ENCODE peak calls at places on chromosomes 3 and 15, in nine cellular contexts. S is fibroblast of lung; U is IMR-90; V is left ventricle myocardium inferior; G is GM06990; X is ovary; B is astrocyte of the spinal cord; N is CD8-positive, alpha-beta T cell; W is heart left ventricle. K is an unnamed sample.

GRCh38 chr3:151282921-151283320 is 4.6 kb upstream of the P2RY14 start:
- DNase-seq in G (no peak), U (peak; percentile 83), B (peak; percentile 67), S (peak; percentile 76), N (no peak), W (no peak), V (no peak), X (no peak), K (no peak)

GRCh38 chr15:62495670-62496328 is 330.7 kb upstream of the C2CD4B start:
- DNase-seq in G (no peak), N (no peak), S (peak; percentile 83), W (no peak), V (peak; percentile 36), X (peak; percentile 46), U (peak; percentile 94), B (peak; percentile 86), K (peak; percentile 89)

GRCh38 chr15:88981244-88982215 is 68.4 kb upstream of the MFGE8 start:
- DNase-seq in G (peak; percentile 20), V (no peak), N (no peak), B (peak; percentile 37), X (no peak), W (no peak), S (no peak), U (no peak), K (peak; percentile 33)

GRCh38 chr15:61228025-61228901 is 839 bp downstream of the RORA start:
- DNase-seq in W (peak; percentile 60), X (peak; percentile 47), N (no peak), B (peak; percentile 24), U (peak; percentile 33), V (peak; percentile 17), S (peak; percentile 45), G (no peak), K (no peak)

GRCh38 chr15:89553632-89554031 is 21.6 kb upstream of the TICRR start:
- DNase-seq in B (no peak), S (no peak), U (no peak), X (no peak), G (no peak), N (no peak), W (no peak), V (no peak), K (no peak)

GRCh38 chr3:73805435-73805834 is 180.7 kb upstream of the PDZRN3 start:
- DNase-seq in W (no peak), B (no peak), U (no peak), N (no peak), S (peak; percentile 28), V (peak; percentile 54), G (no peak), X (no peak), K (no peak)

GRCh38 chr3:49775538-49775937 is 10.8 kb downstream of the IP6K1 start:
- DNase-seq in B (no peak), U (no peak), N (no peak), V (no peak), S (no peak), G (no peak), W (no peak), X (peak; percentile 35), K (no peak)

GRCh38 chr3:11530153-11530721 is 113.5 kb downstream of the VGLL4 start:
- DNase-seq in G (no peak), N (no peak), S (peak; percentile 97), U (peak; percentile 98), V (peak; percentile 67), W (peak; percentile 74), X (peak; percentile 76), B (peak; percentile 99), K (peak; percentile 97)

GRCh38 chr3:113844622-113845222 is 6.1 kb downstream of the GRAMD1C start:
- DNase-seq in X (no peak), V (no peak), U (peak; percentile 40), W (no peak), S (peak; percentile 51), B (peak; percentile 51), G (no peak), N (no peak), K (no peak)

GRCh38 chr15:58039260-58040035 is 26.1 kb downstream of the ALDH1A2 start:
- DNase-seq in X (no peak), G (no peak), B (no peak), S (no peak), N (no peak), W (no peak), V (no peak), U (no peak), K (no peak)

GRCh38 chr3:66537735-66538134 is 36.9 kb upstream of the LRIG1 start:
- DNase-seq in S (no peak), U (no peak), N (no peak), V (no peak), B (no peak), X (no peak), G (no peak), W (no peak), K (no peak)

GRCh38 chr15:91133511-91133910 is 33.5 kb downstream of the SV2B start:
- DNase-seq in B (no peak), U (no peak), W (no peak), N (no peak), S (no peak), V (no peak), X (no peak), G (no peak), K (no peak)

GRCh38 chr3:69410301-69410700 is 24.4 kb upstream of the FRMD4B start:
- DNase-seq in X (peak; percentile 58), G (peak; percentile 29), V (peak; percentile 67), U (peak; percentile 53), W (peak; percentile 67), N (peak; percentile 45), B (peak; percentile 56), S (peak; percentile 71), K (peak; percentile 23)

GRCh38 chr15:87871130-87871737 is 385.3 kb downstream of the NTRK3 start:
- DNase-seq in X (no peak), S (peak; percentile 14), N (no peak), B (no peak), G (no peak), V (no peak), U (peak; percentile 55), W (no peak), K (no peak)

GRCh38 chr3:22007376-22007775 is 256.4 kb upstream of the ZNF385D start:
- DNase-seq in S (peak; percentile 2), G (no peak), U (no peak), B (no peak), X (no peak), V (no peak), W (no peak), N (no peak), K (no peak)

GRCh38 chr3:55488398-55489055 is 1.4 kb upstream of the WNT5A start:
- DNase-seq in W (no peak), X (peak; percentile 82), V (peak; percentile 49), S (peak; percentile 84), U (peak; percentile 89), N (no peak), G (peak; percentile 52), B (peak; percentile 89), K (peak; percentile 80)

GRCh38 chr3:70989174-70989573 is 594.4 kb downstream of the FOXP1 start:
- DNase-seq in W (no peak), N (no peak), V (no peak), B (peak; percentile 79), S (peak; percentile 73), U (peak; percentile 75), G (no peak), X (no peak), K (no peak)

GRCh38 chr15:54227569-54227968 is 249.3 kb downstream of the UNC13C start:
- DNase-seq in B (no peak), S (no peak), G (no peak), U (no peak), V (no peak), W (no peak), N (no peak), X (no peak), K (no peak)
- H3K4me3 ChIP-seq in B (no peak overlapping the region), S (no peak overlapping the region), G (no peak overlapping the region), U (no peak overlapping the region), V (no peak overlapping the region), W (no peak overlapping the region), N (no peak overlapping the region), X (no peak overlapping the region), K (no peak overlapping the region)

DNA sequence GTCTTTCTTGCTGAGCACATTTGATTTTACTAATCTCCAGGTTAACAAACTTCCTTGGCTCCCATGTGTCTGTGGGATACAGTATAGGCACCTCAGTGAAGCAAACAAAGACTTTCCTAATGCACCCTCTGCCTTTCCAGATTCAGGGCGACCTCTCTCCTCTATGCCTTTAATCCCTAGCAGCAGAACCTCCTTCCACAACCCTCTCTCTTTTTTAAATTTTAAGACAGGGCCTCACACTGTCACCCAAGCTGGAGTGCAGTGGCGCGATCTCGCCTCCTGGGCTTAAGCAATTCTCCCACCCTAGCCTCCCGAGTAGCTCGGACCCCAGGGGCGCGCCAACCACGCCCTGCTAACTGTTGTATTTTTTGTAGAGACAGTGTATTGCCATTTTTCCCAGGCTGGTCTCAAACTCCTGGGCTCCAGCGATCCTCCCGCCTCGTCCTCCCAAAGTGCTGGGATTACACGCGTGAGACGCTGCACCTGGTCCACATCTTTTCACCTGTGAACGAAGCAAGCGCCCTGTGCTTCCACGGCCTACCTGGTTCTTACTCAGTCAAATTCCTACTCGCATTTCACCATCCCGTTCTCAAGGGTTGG is 1.7 kb upstream of the HACD3 start:
- DNase-seq in S (no peak), G (no peak), U (no peak), N (no peak), X (no peak), V (no peak), W (no peak), B (no peak), K (no peak)
- TF ChIP-seq CTCF in S (no peak), G (no peak), U (no peak), N (no peak), X (no peak), V (no peak), W (no peak), B (no peak), K (no peak)

GRCh38 chr15:51076898-51077564 is 17.7 kb downstream of the TNFAIP8L3 start:
- DNase-seq in W (peak; percentile 85), U (no peak), V (peak; percentile 52), S (peak; percentile 83), B (peak; percentile 89), G (peak; percentile 69), N (no peak), X (peak; percentile 90), K (no peak)
- H3K4me3 ChIP-seq in W (peak overlapping the region; percentile 42), U (no peak overlapping the region), V (peak overlapping the region; percentile 57), S (peak overlapping the region; percentile 25), B (peak overlapping the region; percentile 23), G (no peak overlapping the region), N (peak overlapping the region; percentile 17), X (peak overlapping the region; percentile 19), K (peak overlapping the region; percentile 4)

GRCh38 chr15:69226028-69226355 is 65.6 kb downstream of the GLCE start:
- DNase-seq in G (no peak), S (no peak), U (no peak), X (no peak), W (no peak), N (no peak), B (no peak), V (no peak), K (no peak)
- TF ChIP-seq CTCF in G (no peak), S (no peak), U (no peak), X (no peak), W (no peak), N (no peak), B (no peak), V (no peak), K (no peak)

K was measured in AG09309.